ENCODE peak calls at places on chromosomes 4 and X, in seven cellular contexts. U is HT1080; D is stimulated activated CD4-positive, alpha-beta T cell treated with anti-CD3 and anti-CD28 coated beads, Interleukin-4, amount 100 ng/mL, for 48 hours; K is skeletal muscle cell; H is fibroblast of mammary gland; E is activated CD8-positive, alpha-beta memory T cell treated with anti-CD3 and anti-CD28 coated beads for 4 hours; G is midbrain. X is an unnamed sample.

GRCh38 chr4:176656108-176656507 is 136.6 kb downstream of the VEGFC start:
- DNase-seq in U (no peak), D (no peak), K (no peak), H (no peak), E (no peak), G (no peak), X (no peak)

GRCh38 chr4:73870260-73870659 is 1.1 kb downstream of the CXCL1 start:
- DNase-seq in U (no peak), D (no peak), K (no peak), H (peak), E (no peak), G (no peak), X (peak)

GRCh38 chr4:56995525-56995924 is 16.8 kb downstream of the POLR2B start:
- DNase-seq in U (no peak), D (no peak), K (peak), H (peak), E (no peak), G (peak), X (no peak)

GRCh38 chr4:104418313-104418712 is 76.4 kb downstream of the CXXC4 start:
- DNase-seq in U (peak), D (no peak), K (no peak), H (no peak), E (no peak), G (no peak), X (no peak)

GRCh38 chr4:4985844-4986243 is 33.4 kb downstream of the CYTL1 start:
- DNase-seq in U (no peak), D (no peak), K (no peak), H (no peak), E (no peak), G (no peak), X (no peak)

GRCh38 chr4:1590244-1590643 is 93.9 kb downstream of the FAM53A start:
- DNase-seq in U (no peak), D (no peak), K (no peak), H (no peak), E (no peak), G (no peak), X (no peak)

GRCh38 chr4:184952522-184952921 is 65.8 kb upstream of the HELT start:
- DNase-seq in U (no peak), D (no peak), K (no peak), H (no peak), E (no peak), G (no peak), X (no peak)

GRCh38 chrX:54178100-54178940 is 4.7 kb downstream of the FAM120C start:
- DNase-seq in U (peak), D (no peak), K (peak), H (peak), E (no peak), G (no peak), X (no peak)

GRCh38 chr4:44447563-44448504 is 775 bp downstream of the KCTD8 start:
- DNase-seq in U (no peak), D (no peak), K (no peak), H (peak), E (no peak), G (peak), X (no peak)

GRCh38 chr4:76246025-76246424 is 5.5 kb upstream of the FAM47E start:
- DNase-seq in U (no peak), D (no peak), K (no peak), H (no peak), E (no peak), G (peak), X (no peak)

GRCh38 chr4:20532096-20532495 is 168.2 kb upstream of the PACRGL start:
- DNase-seq in U (no peak), D (no peak), K (no peak), H (no peak), E (no peak), G (no peak), X (no peak)

GRCh38 chr4:145618210-145618911 is 824 bp upstream of the MMAA start:
- DNase-seq in U (no peak), D (no peak), K (no peak), H (peak), E (no peak), G (peak), X (peak)

GRCh38 chr4:173264245-173264959 is 69.8 kb downstream of the HMGB2 start:
- DNase-seq in U (peak), D (no peak), K (peak), H (peak), E (no peak), G (no peak), X (no peak)

GRCh38 chrX:9091253-9091652 is 57.3 kb upstream of the FAM9B start:
- DNase-seq in U (no peak), D (no peak), K (no peak), H (no peak), E (no peak), G (no peak), X (no peak)

GRCh38 chrX:27591938-27592337 is 1.8 kb downstream of the DCAF8L2 start:
- DNase-seq in U (no peak), D (no peak), K (no peak), H (no peak), E (no peak), G (no peak), X (no peak)

GRCh38 chr4:128220286-128221235 is 67.1 kb downstream of the PGRMC2 start:
- DNase-seq in U (peak), D (no peak), K (no peak), H (peak), E (no peak), G (no peak), X (peak)

GRCh38 chr4:153901220-153901619 is 112.3 kb upstream of the SFRP2 start:
- DNase-seq in U (no peak), D (no peak), K (no peak), H (no peak), E (no peak), G (peak), X (no peak)

GRCh38 chr4:15907430-15907829 is 31.1 kb downstream of the FGFBP1 start:
- DNase-seq in U (no peak), D (no peak), K (no peak), H (no peak), E (no peak), G (no peak), X (no peak)

GRCh38 chrX:40278340-40279090 is 180.8 kb upstream of the BCOR start:
- DNase-seq in U (peak), D (peak), K (no peak), H (no peak), E (peak), G (no peak), X (no peak)

GRCh38 chr4:96652821-96653220 is 812.9 kb downstream of the PDHA2 start:
- DNase-seq in U (no peak), D (no peak), K (no peak), H (no peak), E (no peak), G (no peak), X (no peak)

GRCh38 chr4:128517096-128517738 is 229.6 kb upstream of the PGRMC2 start:
- DNase-seq in U (peak), D (no peak), K (peak), H (peak), E (no peak), G (no peak), X (no peak)

GRCh38 chr4:99855677-99856076 is 38.5 kb downstream of the LAMTOR3 start:
- DNase-seq in U (no peak), D (no peak), K (no peak), H (no peak), E (no peak), G (peak), X (no peak)

GRCh38 chrX:72634321-72634720 is 61.7 kb upstream of the HDAC8 start:
- DNase-seq in U (no peak), D (no peak), K (no peak), H (peak), E (no peak), G (peak), X (no peak)

GRCh38 chr4:184147858-184148799 is 69.5 kb downstream of the ENPP6 start:
- DNase-seq in U (no peak), D (no peak), K (no peak), H (peak), E (no peak), G (no peak), X (no peak)

GRCh38 chr4:4884611-4885010 is 25.1 kb downstream of the MSX1 start:
- DNase-seq in U (no peak), D (no peak), K (no peak), H (no peak), E (no peak), G (no peak), X (no peak)

GRCh38 chrX:71660562-71661416 is 6.6 kb upstream of the LOC101059915 start:
- DNase-seq in U (no peak), D (no peak), K (no peak), H (no peak), E (no peak), G (no peak), X (no peak)

GRCh38 chr4:54063737-54064316 is 578 bp downstream of the CHIC2 start:
- DNase-seq in U (peak), D (peak), K (no peak), H (no peak), E (peak), G (peak), X (peak)

GRCh38 chrX:13898084-13898483 is 81.2 kb upstream of the GPM6B start:
- DNase-seq in U (peak), D (no peak), K (peak), H (peak), E (no peak), G (peak), X (no peak)

GRCh38 chr4:182085051-182085480 is 158.1 kb upstream of the TENM3 start:
- DNase-seq in U (peak), D (no peak), K (no peak), H (no peak), E (no peak), G (no peak), X (no peak)

GRCh38 chr4:76305971-76306881 is at the start of gene STBD1:
- DNase-seq in U (peak), D (peak), K (no peak), H (peak), E (no peak), G (peak), X (peak)

GRCh38 chrX:46444011-46444410 is 101.2 kb downstream of the ZNF674 start:
- DNase-seq in U (peak), D (no peak), K (peak), H (peak), E (no peak), G (no peak), X (peak)

GRCh38 chrX:109600114-109600710 is 24.8 kb downstream of the KCNE5 start:
- DNase-seq in U (no peak), D (no peak), K (no peak), H (peak), E (no peak), G (no peak), X (no peak)